ENCODE peak calls at places on chromosomes 2 and 18, in seven cellular contexts. S is HT1080; V is stimulated activated CD4-positive, alpha-beta T cell treated with anti-CD3 and anti-CD28 coated beads, Interleukin-1b, Interleukin-23, amount 100 ng/mL, for 1 hour; E is sciatic nerve; H is SW480; M is activated T-helper 1 cell treated with Interleukin-2 at 50 U/mL for 16 hours; A is KG1. N is an unnamed sample.

GRCh38 chr2:172398444-172398843 is 28.9 kb upstream of the ITGA6 start:
- DNase-seq in H (no peak), E (no peak), V (no peak), M (no peak), A (no peak), S (no peak), N (no peak)

GRCh38 chr18:27599202-27599829 is 414.2 kb upstream of the CHST9 start:
- DNase-seq in A (peak), H (peak), E (peak), S (peak), M (no peak), V (no peak), N (no peak)

GRCh38 chr2:150610670-150611279 is 123.3 kb upstream of the RND3 start:
- DNase-seq in E (no peak), S (peak), V (no peak), A (no peak), M (no peak), H (peak), N (no peak)

GRCh38 chr2:203328735-203329549 is 748 bp downstream of the ABI2 start:
- DNase-seq in M (peak), H (peak), E (peak), S (peak), A (no peak), V (no peak), N (peak)

GRCh38 chr2:238899386-238899785 is 51.5 kb downstream of the TWIST2 start:
- DNase-seq in M (no peak), S (no peak), V (no peak), E (no peak), H (no peak), A (no peak), N (no peak)

GRCh38 chr18:49520661-49521145 is 33.7 kb upstream of the C18orf32 start:
- DNase-seq in A (no peak), M (no peak), E (no peak), V (no peak), S (peak), H (peak), N (no peak)

GRCh38 chr18:6629635-6630140 is 99.8 kb upstream of the ARHGAP28 start:
- DNase-seq in E (no peak), M (no peak), V (no peak), H (no peak), S (peak), A (no peak), N (no peak)

GRCh38 chr2:216618785-216619184 is 14.4 kb upstream of the IGFBP2 start:
- DNase-seq in H (no peak), M (no peak), E (no peak), V (no peak), A (no peak), S (no peak), N (no peak)

GRCh38 chr2:11778923-11779757 is 32.7 kb downstream of the LPIN1 start:
- DNase-seq in S (peak), V (peak), M (peak), H (peak), A (peak), E (peak), N (peak)

GRCh38 chr18:79611040-79611681 is 68.4 kb upstream of the CTDP1 start:
- DNase-seq in M (no peak), A (no peak), E (peak), S (peak), H (peak), V (no peak), N (peak)

GRCh38 chr2:119240311-119241204 is 16.9 kb downstream of the STEAP3 start:
- DNase-seq in S (peak), M (no peak), A (no peak), V (no peak), H (peak), E (no peak), N (no peak)

GRCh38 chr18:58638446-58638845 is 9.6 kb upstream of the ALPK2 start:
- DNase-seq in E (no peak), S (no peak), A (peak), H (no peak), M (no peak), V (no peak), N (no peak)

GRCh38 chr18:56305583-56305982 is 332.8 kb downstream of the TXNL1 start:
- DNase-seq in A (no peak), E (no peak), M (no peak), H (no peak), S (no peak), V (no peak), N (no peak)

GRCh38 chr2:168699834-168700417 is 102.5 kb upstream of the NOSTRIN start:
- DNase-seq in M (no peak), E (peak), V (no peak), S (no peak), A (no peak), H (no peak), N (peak)

GRCh38 chr2:70710276-70710675 is 57.7 kb downstream of the ADD2 start:
- DNase-seq in H (no peak), S (no peak), A (no peak), V (no peak), E (no peak), M (no peak), N (no peak)

GRCh38 chr2:231940795-231941194 is 14.6 kb upstream of the NPPC start:
- DNase-seq in S (no peak), E (no peak), A (no peak), H (no peak), M (no peak), V (no peak), N (no peak)

GRCh38 chr2:201966691-201967388 is 66.8 kb upstream of the FZD7 start:
- DNase-seq in V (no peak), M (no peak), A (no peak), H (no peak), E (no peak), S (no peak), N (no peak)

GRCh38 chr2:131130298-131130596 is 25.1 kb downstream of the PLEKHB2 start:
- DNase-seq in H (no peak), S (no peak), V (no peak), M (no peak), A (no peak), E (no peak), N (no peak)

GRCh38 chr2:20635096-20635475 is 15.8 kb downstream of the HS1BP3 start:
- DNase-seq in H (peak), V (no peak), M (no peak), A (no peak), S (no peak), E (no peak), N (no peak)

GRCh38 chr2:6865346-6866238 is at the start of gene CMPK2:
- DNase-seq in S (peak), H (peak), E (peak), A (peak), V (no peak), M (peak), N (peak)

GRCh38 chr2:40658917-40659316 is 207.0 kb upstream of the SLC8A1 start:
- DNase-seq in H (no peak), A (no peak), V (no peak), E (no peak), M (no peak), S (peak), N (no peak)

GRCh38 chr18:44729631-44730101 is 49.0 kb downstream of the SETBP1 start:
- DNase-seq in V (no peak), H (no peak), A (no peak), S (no peak), M (no peak), E (no peak), N (no peak)

GRCh38 chr2:164882276-164882675 is 40.7 kb upstream of the COBLL1 start:
- DNase-seq in E (no peak), A (no peak), M (no peak), V (no peak), H (no peak), S (no peak), N (no peak)

GRCh38 chr2:129443235-129443884 is 536.1 kb upstream of the RAB6C start:
- DNase-seq in A (no peak), V (no peak), E (no peak), S (peak), H (peak), M (no peak), N (no peak)

N was measured in uterus.